ENCODE peak calls at places on chromosomes 5 and 9, in ten cellular contexts. K, I, Y, S, T, B, J, X, P and O are unnamed samples.

GRCh38 chr9:109117856-109118801 is 1.6 kb downstream of the TMEM245 start:
- DNase-seq in K (peak; percentile 89), I (no peak), Y (peak; percentile 61), S (no peak), T (peak; percentile 36), B (peak; percentile 95), J (peak; percentile 96), X (peak; percentile 92), P (peak; percentile 55), O (peak; percentile 99)

GRCh38 chr5:120510098-120510634 is 46.1 kb downstream of the PRR16 start:
- DNase-seq in K (no peak), I (no peak), Y (no peak), S (no peak), T (no peak), B (no peak), J (no peak), X (no peak), P (no peak), O (no peak)

GRCh38 chr5:157269165-157269671 is 3.3 kb downstream of the CYFIP2 start:
- DNase-seq in K (no peak), I (peak; percentile 32), Y (no peak), S (no peak), T (no peak), B (no peak), J (no peak), X (no peak), P (no peak), O (no peak)

GRCh38 chr9:88998911-88999310 is 7.6 kb downstream of the S1PR3 start:
- DNase-seq in K (no peak), I (no peak), Y (no peak), S (peak; percentile 78), T (peak; percentile 80), B (peak; percentile 85), J (peak; percentile 60), X (no peak), P (peak; percentile 69), O (peak; percentile 71)

GRCh38 chr9:138067594-138068367 is 190.2 kb downstream of the CACNA1B start:
- DNase-seq in K (no peak), I (no peak), Y (no peak), S (no peak), T (peak; percentile 2), B (no peak), J (no peak), X (no peak), P (no peak), O (no peak)

GRCh38 chr5:51632027-51632426 is 248.8 kb downstream of the ISL1 start:
- DNase-seq in K (no peak), I (no peak), Y (no peak), S (no peak), T (no peak), B (no peak), J (no peak), X (no peak), P (no peak), O (no peak)

GRCh38 chr5:137613554-137614265 is 114.6 kb upstream of the SPOCK1 start:
- DNase-seq in K (peak; percentile 23), I (peak; percentile 15), Y (no peak), S (no peak), T (no peak), B (peak; percentile 82), J (no peak), X (peak; percentile 72), P (peak; percentile 22), O (no peak)

GRCh38 chr9:135268981-135269380 is 181.5 kb downstream of the OLFM1 start:
- DNase-seq in K (no peak), I (no peak), Y (no peak), S (no peak), T (no peak), B (no peak), J (no peak), X (no peak), P (no peak), O (no peak)

GRCh38 chr9:28518439-28518838 is 945.2 kb upstream of the C9orf72 start:
- DNase-seq in K (no peak), I (no peak), Y (no peak), S (no peak), T (no peak), B (no peak), J (no peak), X (no peak), P (no peak), O (peak; percentile 11)

GRCh38 chr5:179262126-179262920 is 82.9 kb downstream of the ADAMTS2 start:
- DNase-seq in K (no peak), I (no peak), Y (no peak), S (no peak), T (peak; percentile 15), B (no peak), J (no peak), X (no peak), P (no peak), O (no peak)

GRCh38 chr9:137305788-137306545 is 3.9 kb upstream of the NRARP start:
- DNase-seq in K (no peak), I (no peak), Y (peak; percentile 15), S (peak; percentile 42), T (peak; percentile 36), B (no peak), J (no peak), X (no peak), P (no peak), O (no peak)

GRCh38 chr5:65050826-65051498 is 282.2 kb downstream of the CWC27 start:
- DNase-seq in K (no peak), I (no peak), Y (no peak), S (no peak), T (no peak), B (no peak), J (peak; percentile 20), X (no peak), P (peak; percentile 83), O (no peak)

GRCh38 chr5:140142802-140143201 is 17.1 kb downstream of the IGIP start:
- DNase-seq in K (no peak), I (no peak), Y (no peak), S (no peak), T (no peak), B (no peak), J (no peak), X (no peak), P (no peak), O (no peak)

GRCh38 chr5:35373196-35373696 is 143.0 kb upstream of the PRLR start:
- DNase-seq in K (no peak), I (no peak), Y (no peak), S (no peak), T (no peak), B (no peak), J (no peak), X (no peak), P (no peak), O (no peak)

GRCh38 chr9:6838158-6838557 is 80.4 kb downstream of the KDM4C start:
- DNase-seq in K (no peak), I (no peak), Y (no peak), S (no peak), T (no peak), B (peak; percentile 9), J (peak; percentile 55), X (no peak), P (no peak), O (no peak)

DNA sequence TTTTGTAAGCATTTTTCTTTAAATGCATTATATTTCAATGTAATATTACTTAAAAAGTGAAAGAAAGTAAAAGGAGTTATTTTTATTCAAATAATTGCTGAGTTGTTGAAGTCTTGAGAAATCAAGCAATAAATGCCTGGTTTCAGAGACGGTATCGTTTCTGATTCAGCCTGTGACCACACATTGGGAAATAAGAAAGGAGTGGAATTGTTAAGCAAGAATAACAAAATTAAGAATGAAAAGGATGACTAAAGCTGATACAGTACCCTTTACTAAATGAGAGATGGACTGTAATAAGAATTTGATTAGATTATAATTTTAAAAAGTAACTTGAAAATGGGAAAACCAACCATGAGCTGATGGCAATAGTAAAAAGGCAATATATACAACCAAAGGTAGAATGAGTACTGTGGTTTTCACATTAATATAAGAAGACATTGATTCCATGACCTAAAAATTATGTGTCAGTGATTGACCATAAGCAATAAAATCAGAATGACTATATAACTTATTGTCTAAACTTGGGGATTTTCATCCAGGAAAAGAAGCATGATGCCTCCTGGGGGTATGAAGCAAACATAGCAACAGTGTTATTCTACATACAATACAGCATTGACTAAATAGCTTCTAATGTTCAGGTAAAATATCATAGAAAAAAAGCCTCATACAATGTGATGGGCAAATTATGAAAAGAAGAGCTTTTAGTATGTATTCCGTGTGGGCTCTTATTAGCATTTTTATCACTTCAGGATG is 101.9 kb upstream of the PRDM9 start:
- DNase-seq in K (no peak), I (no peak), Y (no peak), S (no peak), T (no peak), B (peak; percentile 25), J (no peak), X (no peak), P (no peak), O (no peak)
- H3K4me3 ChIP-seq in K (no peak overlapping the region), I (no peak overlapping the region), Y (no peak overlapping the region), S (no peak overlapping the region), T (no peak overlapping the region), B (no peak overlapping the region), J (no peak overlapping the region), X (no peak overlapping the region), P (no peak overlapping the region), O (no peak overlapping the region)

DNA sequence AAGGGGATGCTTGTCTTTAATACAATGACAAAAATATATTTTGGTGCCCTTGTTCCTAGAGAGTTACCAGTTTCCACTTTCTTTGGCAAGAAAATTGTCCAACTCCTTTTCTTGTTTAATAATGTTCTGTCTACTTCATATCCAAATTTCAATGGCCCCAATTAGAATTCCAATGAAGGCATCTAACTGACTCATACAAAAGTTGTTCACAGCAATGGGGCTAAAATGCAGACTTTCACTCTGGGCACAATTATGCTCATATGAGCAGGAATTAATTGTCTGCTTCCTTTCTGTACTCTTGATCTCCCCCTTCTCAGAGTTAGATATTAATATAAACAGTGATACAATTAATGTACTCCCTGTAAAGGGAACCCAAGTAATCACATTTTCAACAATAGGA is 42.1 kb upstream of the ZNF622 start:
- DNase-seq in K (no peak), I (no peak), Y (no peak), S (no peak), T (no peak), B (no peak), J (no peak), X (no peak), P (peak; percentile 49), O (no peak)
- H3K4me3 ChIP-seq in K (no peak overlapping the region), I (no peak overlapping the region), Y (no peak overlapping the region), S (peak overlapping the region; percentile 50), T (no peak overlapping the region), B (no peak overlapping the region), J (no peak overlapping the region), X (no peak overlapping the region), P (no peak overlapping the region), O (no peak overlapping the region)

GRCh38 chr9:133238272-133238850 is 29.3 kb upstream of the OBP2B start:
- DNase-seq in K (no peak), I (peak; percentile 15), Y (peak; percentile 81), S (peak; percentile 93), T (peak; percentile 81), B (peak; percentile 32), J (peak; percentile 38), X (no peak), P (peak; percentile 25), O (peak; percentile 76)
- H3K4me3 ChIP-seq in K (peak overlapping the region; percentile 7), I (no peak overlapping the region), Y (peak overlapping the region; percentile 14), S (peak overlapping the region; percentile 46), T (peak overlapping the region; percentile 9), B (peak overlapping the region; percentile 23), J (peak overlapping the region; percentile 45), X (peak overlapping the region; percentile 21), P (peak overlapping the region; percentile 31), O (peak overlapping the region; percentile 62)

DNA sequence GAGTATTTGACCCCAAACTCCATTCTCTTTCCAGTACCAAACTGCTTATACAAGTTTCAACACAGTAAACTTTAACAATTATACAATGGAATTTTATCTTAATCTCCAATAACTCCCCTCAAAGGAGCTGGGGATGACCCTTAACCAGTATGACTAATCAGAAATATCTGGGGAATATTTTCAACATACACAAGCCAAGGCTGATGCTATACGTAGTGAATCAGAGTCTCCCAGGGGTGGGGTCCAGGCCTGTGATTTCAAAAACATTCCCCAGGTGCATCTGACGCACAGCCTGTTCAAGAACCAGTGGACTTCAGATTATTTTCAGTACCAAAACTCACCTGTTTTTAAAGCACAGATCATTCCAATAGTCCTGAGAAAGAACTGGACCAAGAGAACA is 11.8 kb upstream of the SEMA5A start:
- DNase-seq in K (peak; percentile 82), I (no peak), Y (no peak), S (no peak), T (no peak), B (peak; percentile 69), J (peak; percentile 77), X (no peak), P (peak; percentile 15), O (peak; percentile 81)
- H3K4me3 ChIP-seq in K (no peak overlapping the region), I (no peak overlapping the region), Y (no peak overlapping the region), S (no peak overlapping the region), T (no peak overlapping the region), B (no peak overlapping the region), J (no peak overlapping the region), X (no peak overlapping the region), P (no peak overlapping the region), O (no peak overlapping the region)